ENCODE peak calls at places on chromosomes 4 and X, in five cellular contexts. F is OCI-LY7, W is IMR-90, O is neural crest cell, I is A549. J is an unnamed sample.

GRCh38 chrX:14832151-14832550 is 40.7 kb downstream of the FANCB start:
- DNase-seq in O (no peak), F (no peak), W (peak), I (no peak), J (no peak)

GRCh38 chr4:77310931-77311330 is 153.9 kb downstream of the CCNG2 start:
- DNase-seq in W (no peak), I (no peak), O (no peak), F (no peak), J (no peak)

GRCh38 chr4:31411606-31412005 is 691.4 kb downstream of the PCDH7 start:
- DNase-seq in F (no peak), I (peak), W (no peak), O (no peak), J (no peak)

GRCh38 chrX:3191821-3192220 is 150.6 kb downstream of the ARSF start:
- DNase-seq in I (no peak), F (no peak), O (no peak), W (peak), J (no peak)

GRCh38 chrX:55450259-55450658 is 1.7 kb upstream of the MAGEH1 start:
- DNase-seq in I (peak), F (no peak), W (peak), O (no peak), J (no peak)

GRCh38 chrX:33855251-33855650 is 276.9 kb downstream of the FAM47A start:
- DNase-seq in O (no peak), W (no peak), I (no peak), F (no peak), J (no peak)

GRCh38 chrX:129549124-129549523 is 9.1 kb downstream of the OCRL start:
- DNase-seq in O (no peak), I (no peak), W (no peak), F (no peak), J (no peak)

GRCh38 chrX:73943900-73944581 is 359.9 kb upstream of the ZCCHC13 start:
- DNase-seq in F (peak), W (peak), I (peak), O (peak), J (peak)

GRCh38 chr4:138190452-138190858 is 51.7 kb downstream of the SLC7A11 start:
- DNase-seq in I (no peak), O (no peak), W (no peak), F (peak), J (peak)

GRCh38 chr4:165204462-165204830 is 2.9 kb upstream of the KLHL2 start:
- DNase-seq in F (no peak), W (peak), I (no peak), O (no peak), J (peak)

GRCh38 chrX:68827848-68828562 is 816 bp upstream of the EFNB1 start:
- DNase-seq in I (peak), F (peak), W (peak), O (peak), J (peak)

GRCh38 chrX:133415276-133416105 is at the start of gene GPC4:
- DNase-seq in F (no peak), I (peak), O (peak), W (no peak), J (peak)

GRCh38 chrX:35590210-35590609 is 207.9 kb upstream of the MAGEB16 start:
- DNase-seq in O (no peak), I (no peak), F (no peak), W (no peak), J (no peak)

GRCh38 chr4:122508083-122508482 is 51.6 kb upstream of the IL2 start:
- DNase-seq in W (no peak), I (no peak), F (no peak), O (no peak), J (no peak)

GRCh38 chrX:143669395-143669794 is 33.5 kb upstream of the SLITRK4 start:
- DNase-seq in F (no peak), O (no peak), I (no peak), W (no peak), J (no peak)

GRCh38 chr4:153362184-153362583 is 17.7 kb downstream of the MND1 start:
- DNase-seq in O (no peak), W (peak), I (no peak), F (no peak), J (no peak)

DNA sequence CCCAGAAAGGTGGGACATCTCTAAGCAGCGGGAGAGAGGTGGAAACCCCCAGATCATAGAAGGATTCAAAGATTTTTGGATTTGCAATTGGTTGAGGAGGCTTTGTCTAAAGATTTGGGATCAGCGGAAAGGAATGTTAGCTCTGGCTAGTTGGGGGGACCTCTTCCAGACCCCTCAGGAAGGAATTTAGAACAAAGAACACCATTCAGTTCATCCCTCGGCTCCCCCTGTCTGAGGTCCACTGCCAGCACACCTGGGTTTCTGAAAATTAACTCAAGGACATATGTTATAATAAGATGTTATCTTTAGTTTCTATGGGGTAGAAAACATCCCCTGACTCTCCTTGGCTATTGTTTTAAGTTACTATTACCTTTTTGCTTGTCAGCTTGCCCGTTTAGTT is 163.6 kb downstream of the CEP135 start:
- DNase-seq in I (no peak), W (no peak), O (no peak), F (no peak), J (no peak)
- TF ChIP-seq CTCF in I (no peak), W (no peak), O (no peak), F (peak), J (no peak)

GRCh38 chr4:162456106-162456505 is 292.3 kb upstream of the FSTL5 start:
- DNase-seq in O (no peak), W (no peak), I (no peak), F (no peak), J (no peak)

GRCh38 chr4:162461952-162462351 is 298.2 kb upstream of the FSTL5 start:
- DNase-seq in I (no peak), W (no peak), O (no peak), F (no peak), J (no peak)

GRCh38 chr4:162458051-162458450 is 294.3 kb upstream of the FSTL5 start:
- DNase-seq in O (no peak), F (no peak), I (no peak), W (no peak), J (no peak)

GRCh38 chr4:162457071-162457865 is 293.5 kb upstream of the FSTL5 start:
- DNase-seq in I (no peak), W (no peak), F (no peak), O (no peak), J (no peak)
- TF ChIP-seq CTCF in I (no peak), W (no peak), F (no peak), O (no peak), J (no peak)

GRCh38 chr4:56640907-56641493 is 40.1 kb downstream of the HOPX start:
- DNase-seq in F (no peak), O (no peak), W (no peak), I (no peak), J (no peak)

GRCh38 chr4:56637791-56638190 is 43.3 kb downstream of the HOPX start:
- DNase-seq in W (no peak), F (no peak), O (no peak), I (no peak), J (no peak)

GRCh38 chr4:56637154-56637553 is 43.9 kb downstream of the HOPX start:
- DNase-seq in F (no peak), W (no peak), I (no peak), O (no peak), J (no peak)

GRCh38 chr4:56643596-56643995 is 37.5 kb downstream of the HOPX start:
- DNase-seq in O (no peak), W (no peak), F (no peak), I (no peak), J (no peak)

DNA sequence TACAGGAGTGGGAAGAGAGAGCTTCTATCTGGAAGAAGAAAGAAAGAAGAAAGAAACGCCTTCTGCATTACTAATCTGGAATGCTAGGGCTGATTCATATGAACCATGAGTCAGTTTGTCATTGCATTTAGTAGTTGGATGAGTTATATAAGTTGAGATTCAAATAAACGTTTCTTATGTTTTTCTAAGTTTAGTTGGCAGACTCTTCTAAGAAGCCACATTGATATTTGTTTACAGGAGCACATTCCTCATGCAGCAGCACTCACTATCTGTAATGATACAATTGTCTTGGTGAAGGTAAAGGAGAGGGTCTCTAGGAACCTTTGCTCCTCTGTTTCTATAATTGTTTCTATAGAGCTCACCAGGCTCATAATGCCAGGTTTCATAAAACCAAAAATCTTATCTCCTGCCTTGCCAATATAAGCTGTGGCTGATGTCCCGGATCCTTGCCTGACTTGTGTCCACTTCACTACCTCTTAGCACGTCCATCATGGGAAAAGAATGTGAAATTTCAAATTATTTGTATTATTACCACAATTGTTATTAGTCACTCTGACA is 39.5 kb downstream of the HOPX start:
- DNase-seq in W (peak), F (no peak), I (peak), O (no peak), J (no peak)
- TF ChIP-seq CTCF in W (peak), F (no peak), I (no peak), O (no peak), J (no peak)

GRCh38 chrX:153537526-153538295 is 20.3 kb downstream of the ATP2B3 start:
- DNase-seq in W (no peak), O (no peak), F (no peak), I (no peak), J (no peak)

GRCh38 chrX:153539979-153540358 is 22.5 kb downstream of the ATP2B3 start:
- DNase-seq in I (no peak), F (no peak), W (no peak), O (no peak), J (no peak)

GRCh38 chrX:153537080-153537479 is 19.6 kb downstream of the ATP2B3 start:
- DNase-seq in F (no peak), O (no peak), W (no peak), I (no peak), J (no peak)

GRCh38 chrX:153538424-153538823 is 21.0 kb downstream of the ATP2B3 start:
- DNase-seq in I (no peak), F (no peak), O (no peak), W (no peak), J (no peak)

DNA sequence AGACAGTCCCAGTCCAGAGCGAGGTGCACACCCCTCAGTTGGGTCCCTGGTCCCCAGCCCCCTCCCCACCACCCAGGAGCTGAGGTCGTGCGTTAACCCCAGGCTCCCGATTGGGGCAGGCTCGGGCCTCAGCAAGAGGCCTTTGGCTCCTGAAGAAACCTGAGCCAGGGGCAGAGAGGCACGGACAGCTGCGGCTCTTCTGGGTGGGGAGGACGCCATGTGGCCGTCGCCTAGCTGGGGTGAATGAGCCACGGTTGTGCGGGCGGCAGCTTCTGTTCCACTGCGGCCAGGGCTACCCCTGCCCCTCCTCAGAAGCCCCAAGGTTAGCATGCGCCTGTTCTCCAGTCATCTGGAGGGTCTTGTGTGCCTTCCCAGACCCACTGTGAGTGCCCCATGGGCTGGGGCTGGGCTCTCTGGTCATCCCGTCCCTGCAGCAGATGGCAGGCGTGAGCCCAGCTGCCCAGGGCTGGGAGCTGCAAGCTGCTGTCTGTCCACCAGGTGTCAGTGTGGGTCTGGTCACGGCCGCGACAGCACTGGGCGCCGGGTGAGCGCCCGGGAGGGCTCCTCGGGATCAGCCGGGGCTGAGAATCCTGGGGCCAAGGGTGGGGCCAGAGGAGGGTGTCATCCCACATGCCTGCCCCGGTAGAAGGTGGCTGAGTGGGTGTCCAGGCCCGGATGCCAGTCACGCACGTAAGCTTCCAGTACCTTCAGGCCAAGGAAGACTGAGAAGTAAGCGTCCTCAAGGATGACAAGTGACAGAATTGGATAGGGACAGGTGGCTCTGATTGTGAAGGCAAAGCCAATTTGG is 21.9 kb downstream of the ATP2B3 start:
- DNase-seq in W (peak), O (peak), I (peak), F (peak), J (peak)
- TF ChIP-seq CTCF in W (peak), O (peak), I (peak), F (peak), J (peak)

DNA sequence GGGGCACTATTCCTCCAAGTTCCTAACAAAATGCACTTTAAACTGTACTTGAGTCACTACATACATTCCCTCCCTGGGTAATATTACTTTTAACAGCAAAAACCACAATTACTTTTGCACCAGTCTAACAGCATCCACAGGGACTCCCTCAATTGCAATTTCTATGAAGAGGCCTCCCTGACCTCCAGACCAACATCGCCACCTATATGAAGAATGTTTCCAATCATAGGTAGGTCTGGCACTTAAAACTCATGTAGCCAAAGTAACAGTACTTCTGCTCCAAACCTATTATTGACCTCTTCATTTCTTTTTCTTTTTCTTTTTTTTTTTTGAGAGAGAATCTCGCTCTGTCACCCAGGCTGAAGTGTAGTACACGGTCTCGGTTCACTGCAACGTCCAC is 15.6 kb downstream of the NR3C2 start:
- DNase-seq in O (no peak), W (no peak), F (no peak), I (no peak), J (no peak)
- TF ChIP-seq CTCF in O (no peak), W (no peak), F (peak), I (no peak), J (no peak)

GRCh38 chr4:996994-997374 is 3.8 kb upstream of the SLC26A1 start:
- DNase-seq in W (no peak), I (no peak), O (no peak), F (no peak), J (no peak)

GRCh38 chr4:998096-998691 is 5.0 kb upstream of the SLC26A1 start:
- DNase-seq in O (no peak), F (no peak), W (no peak), I (no peak), J (no peak)

GRCh38 chr4:996030-996993 is 3.1 kb upstream of the SLC26A1 start:
- DNase-seq in O (no peak), F (no peak), I (no peak), W (no peak), J (no peak)

GRCh38 chr4:995311-996026 is 2.3 kb upstream of the SLC26A1 start:
- DNase-seq in W (no peak), I (no peak), O (no peak), F (no peak), J (no peak)

DNA sequence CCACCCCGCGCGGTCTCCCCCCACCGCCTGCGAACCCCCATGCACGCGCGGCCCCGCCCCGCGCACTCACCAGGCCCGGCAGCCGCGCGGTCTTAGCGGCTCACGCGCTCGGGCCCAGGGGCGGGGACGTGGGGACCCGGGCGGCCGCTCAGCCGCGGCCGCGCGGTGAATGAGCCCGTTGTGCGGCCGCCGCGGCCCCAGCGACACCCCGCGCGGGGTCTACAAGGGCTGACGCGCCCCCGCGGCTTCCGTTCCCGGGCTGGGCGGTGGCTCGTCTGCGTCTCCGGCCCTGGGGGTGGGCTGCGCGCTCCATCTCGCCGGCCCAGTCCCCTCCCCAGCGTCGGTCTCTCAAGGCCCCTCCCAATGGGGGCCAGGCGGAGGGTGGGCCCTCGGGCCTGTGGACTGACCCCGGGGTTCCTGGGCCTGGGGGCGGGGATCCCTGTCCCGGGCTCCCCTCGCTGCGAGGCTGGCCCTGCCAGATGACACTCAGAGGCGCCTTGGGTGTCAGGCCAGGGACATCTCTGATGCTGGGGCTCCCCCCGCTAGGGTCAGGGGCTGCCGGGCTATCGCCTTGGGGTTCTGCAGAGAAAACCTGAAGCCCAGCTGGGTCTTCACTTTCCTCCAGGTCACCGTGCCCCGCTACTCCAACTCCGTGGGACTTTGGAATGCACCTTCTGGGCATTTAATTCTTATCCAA is 4.3 kb upstream of the SLC26A1 start:
- DNase-seq in F (no peak), I (no peak), O (no peak), W (no peak), J (no peak)
- TF ChIP-seq CTCF in F (no peak), I (no peak), O (no peak), W (no peak), J (no peak)

GRCh38 chrX:137164329-137164728 is 130.5 kb upstream of the GPR101 start:
- DNase-seq in W (no peak), I (no peak), O (no peak), F (no peak), J (no peak)

GRCh38 chrX:137171626-137172025 is 137.8 kb upstream of the GPR101 start:
- DNase-seq in W (no peak), O (no peak), F (no peak), I (no peak), J (no peak)

DNA sequence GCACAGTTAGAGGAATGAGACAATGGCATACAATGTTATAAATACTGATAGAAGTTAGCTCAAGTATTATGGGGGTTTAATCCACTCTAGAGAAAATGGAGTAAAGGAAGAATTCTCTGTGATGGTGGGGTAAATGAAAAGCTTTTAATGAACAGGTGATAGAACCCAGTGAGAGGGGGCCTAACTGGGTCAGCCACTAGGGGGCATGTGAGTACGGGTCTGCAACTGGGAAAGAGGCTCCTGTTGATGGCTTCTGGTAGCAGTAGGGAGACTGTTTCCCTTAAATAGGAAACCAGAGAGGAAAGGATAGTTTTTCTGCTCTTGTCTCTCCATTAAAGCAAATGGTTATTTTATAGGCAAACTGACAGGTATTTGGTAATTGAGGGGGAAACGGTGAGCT is 132.8 kb upstream of the GPR101 start:
- DNase-seq in O (no peak), F (no peak), I (no peak), W (no peak), J (peak)
- TF ChIP-seq CTCF in O (peak), F (peak), I (no peak), W (no peak), J (no peak)

GRCh38 chrX:105553118-105553517 is 269.2 kb upstream of the NRK start:
- DNase-seq in F (no peak), O (no peak), W (no peak), I (no peak), J (no peak)

DNA sequence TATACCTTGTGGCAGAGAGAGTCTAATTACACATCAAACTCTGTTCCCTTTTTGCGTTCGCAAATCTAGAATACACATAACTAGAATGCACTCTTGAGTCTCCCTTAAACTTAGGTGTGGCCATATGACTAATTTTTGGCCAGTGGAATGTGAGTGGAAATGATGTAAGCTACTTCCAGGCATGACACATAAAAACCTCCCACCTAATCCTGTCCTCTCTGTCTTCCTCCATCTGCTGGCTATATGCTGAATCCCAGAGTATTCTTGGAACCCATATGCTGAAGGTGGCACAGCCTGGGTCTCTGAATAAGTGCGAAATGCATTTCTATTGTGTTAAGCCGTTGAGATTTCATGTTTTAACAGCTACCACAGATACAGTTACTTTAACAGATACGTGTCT is 269.9 kb upstream of the NRK start:
- DNase-seq in O (no peak), F (no peak), W (no peak), I (peak), J (no peak)
- TF ChIP-seq CTCF in O (no peak), F (no peak), W (no peak), I (no peak), J (no peak)

DNA sequence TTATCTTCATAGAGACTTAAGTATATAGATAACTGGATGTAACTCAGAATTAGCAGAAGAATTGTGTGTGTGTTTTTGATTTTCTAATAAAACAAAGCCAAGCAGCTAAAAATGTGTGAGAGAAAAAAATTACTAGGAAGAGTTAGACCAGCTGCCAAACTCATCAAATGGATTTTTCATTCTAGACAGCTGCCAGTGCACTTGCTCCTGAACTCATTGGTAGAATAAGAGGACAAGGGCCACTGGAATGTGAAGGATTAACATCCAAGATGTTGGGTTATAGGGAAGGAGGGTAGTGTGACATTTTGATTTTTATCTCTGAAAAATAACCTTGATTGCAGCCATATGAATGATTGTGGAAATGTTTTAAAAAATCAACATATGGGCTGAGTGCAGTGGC is 49.7 kb downstream of the EGF start:
- DNase-seq in W (no peak), O (no peak), I (no peak), F (no peak), J (no peak)
- TF ChIP-seq CTCF in W (no peak), O (no peak), I (no peak), F (no peak), J (no peak)

J was measured in GM20000.